ENCODE peak calls at places on chromosomes 1 and 21, in nine cellular contexts. W is body of pancreas; I is CD8-positive, alpha-beta memory T cell; Q is upper lobe of right lung; E is fibroblast of lung; T is upper lobe of left lung; J is colonic mucosa; F is cardiac muscle cell; O is uterus. D is an unnamed sample.

GRCh38 chr1:151801310-151801820 is 3.9 kb downstream of the LINGO4 start:
- DNase-seq in F (no peak), I (no peak), W (no peak), O (no peak), Q (no peak), E (no peak), T (peak; percentile 56), J (no peak), D (peak; percentile 37)

GRCh38 chr1:14320518-14320917 is 278.0 kb upstream of the KAZN start:
- DNase-seq in I (no peak), T (no peak), F (no peak), E (peak; percentile 99), J (no peak), O (no peak), Q (no peak), W (no peak), D (no peak)

GRCh38 chr1:46533179-46533864 is 18.1 kb downstream of the KNCN start:
- DNase-seq in I (peak; percentile 33), E (peak; percentile 63), F (peak; percentile 56), Q (peak; percentile 75), J (no peak), T (peak; percentile 90), W (peak; percentile 22), O (no peak), D (peak; percentile 79)

GRCh38 chr1:88655685-88656299 is 28.3 kb upstream of the PKN2 start:
- DNase-seq in J (no peak), Q (no peak), O (no peak), F (peak; percentile 40), T (no peak), I (no peak), W (no peak), E (peak; percentile 13), D (no peak)

GRCh38 chr1:163161337-163161736 is 41.4 kb downstream of the RGS5 start:
- DNase-seq in W (no peak), O (no peak), T (no peak), F (no peak), Q (no peak), E (no peak), I (no peak), J (no peak), D (no peak)

GRCh38 chr1:236540813-236541465 is 17.2 kb downstream of the LGALS8 start:
- DNase-seq in O (no peak), I (no peak), W (no peak), Q (no peak), T (no peak), J (no peak), F (no peak), E (no peak), D (no peak)

GRCh38 chr1:81433676-81434075 is 367.1 kb upstream of the ADGRL2 start:
- DNase-seq in O (no peak), I (no peak), Q (no peak), W (no peak), J (no peak), E (no peak), F (no peak), T (no peak), D (no peak)

GRCh38 chr21:46160563-46161179 is 5.3 kb upstream of the FTCD start:
- DNase-seq in E (no peak), W (no peak), I (no peak), T (peak; percentile 74), O (peak; percentile 10), Q (no peak), F (no peak), J (peak; percentile 9), D (no peak)

GRCh38 chr1:51622455-51622913 is 5.6 kb downstream of the OSBPL9 start:
- DNase-seq in W (peak; percentile 45), E (peak; percentile 84), T (no peak), F (peak; percentile 18), J (peak; percentile 36), I (no peak), Q (no peak), O (peak; percentile 77), D (peak; percentile 86)

GRCh38 chr1:31366796-31367195 is 6.1 kb downstream of the FABP3 start:
- DNase-seq in O (no peak), F (no peak), W (no peak), T (no peak), J (no peak), I (no peak), E (no peak), Q (no peak), D (peak; percentile 63)

GRCh38 chr21:45548711-45549491 is 6.7 kb upstream of the SLC19A1 start:
- DNase-seq in T (no peak), F (no peak), Q (no peak), O (no peak), J (no peak), E (no peak), W (no peak), I (no peak), D (peak; percentile 22)

GRCh38 chr1:12597792-12598191 is 20.2 kb downstream of the DHRS3 start:
- DNase-seq in I (no peak), F (no peak), W (peak; percentile 69), J (peak; percentile 44), O (no peak), T (no peak), Q (peak; percentile 77), E (no peak), D (no peak)

GRCh38 chr1:229952670-229953520 is 114.1 kb upstream of the GALNT2 start:
- DNase-seq in I (no peak), W (no peak), E (peak; percentile 40), Q (no peak), T (no peak), O (no peak), J (no peak), F (no peak), D (no peak)

GRCh38 chr1:5755552-5756125 is 236.6 kb downstream of the NPHP4 start:
- DNase-seq in F (no peak), J (no peak), Q (no peak), E (no peak), I (no peak), W (no peak), O (no peak), T (no peak), D (no peak)

GRCh38 chr1:219296430-219296850 is 122.8 kb downstream of the LYPLAL1 start:
- DNase-seq in I (no peak), E (peak; percentile 90), O (no peak), Q (no peak), W (no peak), F (no peak), T (no peak), J (no peak), D (no peak)

GRCh38 chr1:153539395-153540093 is 1.2 kb downstream of the S100A5 start:
- DNase-seq in J (no peak), W (no peak), F (no peak), I (no peak), Q (peak; percentile 33), T (no peak), E (no peak), O (no peak), D (no peak)
- H3K27ac ChIP-seq in J (no peak overlapping the region), W (no peak overlapping the region), F (no peak overlapping the region), I (no peak overlapping the region), Q (no peak overlapping the region), T (no peak overlapping the region), E (no peak overlapping the region), O (no peak overlapping the region), D (no peak overlapping the region)

GRCh38 chr1:212606042-212606733 is 2.4 kb upstream of the ATF3 start:
- DNase-seq in I (no peak), T (no peak), O (no peak), E (no peak), W (no peak), F (no peak), Q (no peak), J (no peak), D (peak; percentile 72)
- H3K27ac ChIP-seq in I (no peak overlapping the region), T (peak overlapping the region; percentile 97), O (peak overlapping the region; percentile 96), E (no peak overlapping the region), W (peak overlapping the region; percentile 99), F (no peak overlapping the region), Q (peak overlapping the region; percentile 97), J (peak overlapping the region; percentile 69), D (no peak overlapping the region)

GRCh38 chr1:53504901-53505300 is 45.7 kb downstream of the DMRTB1 start:
- DNase-seq in J (no peak), Q (no peak), F (no peak), I (no peak), E (no peak), O (no peak), W (no peak), T (no peak), D (no peak)

GRCh38 chr1:53507115-53507816 is 48.1 kb downstream of the DMRTB1 start:
- DNase-seq in I (no peak), T (no peak), F (no peak), Q (no peak), W (no peak), E (no peak), J (no peak), O (no peak), D (no peak)

GRCh38 chr1:53506355-53507050 is 47.3 kb downstream of the DMRTB1 start:
- DNase-seq in F (no peak), T (no peak), O (no peak), W (no peak), I (no peak), Q (no peak), E (no peak), J (no peak), D (no peak)

GRCh38 chr1:53505401-53505800 is 46.2 kb downstream of the DMRTB1 start:
- DNase-seq in J (no peak), W (no peak), T (no peak), E (no peak), O (no peak), F (no peak), Q (no peak), I (no peak), D (no peak)

GRCh38 chr1:53505891-53506290 is 46.7 kb downstream of the DMRTB1 start:
- DNase-seq in J (no peak), W (no peak), F (no peak), I (no peak), O (no peak), T (no peak), Q (no peak), E (no peak), D (no peak)
- H3K27ac ChIP-seq in J (no peak overlapping the region), W (no peak overlapping the region), F (no peak overlapping the region), I (no peak overlapping the region), O (no peak overlapping the region), T (no peak overlapping the region), Q (no peak overlapping the region), E (no peak overlapping the region), D (no peak overlapping the region)

GRCh38 chr1:99660496-99660895 is 14.6 kb downstream of the PALMD start:
- DNase-seq in I (no peak), E (no peak), J (no peak), O (no peak), T (no peak), Q (no peak), F (no peak), W (no peak), D (no peak)

GRCh38 chr1:99663501-99663900 is 17.6 kb downstream of the PALMD start:
- DNase-seq in F (no peak), Q (no peak), O (no peak), J (no peak), W (no peak), I (no peak), E (no peak), T (no peak), D (no peak)

GRCh38 chr1:99659755-99660210 is 13.9 kb downstream of the PALMD start:
- DNase-seq in E (peak; percentile 45), T (no peak), W (no peak), F (no peak), J (no peak), I (no peak), Q (no peak), O (no peak), D (no peak)

GRCh38 chr1:99662581-99663208 is 16.8 kb downstream of the PALMD start:
- DNase-seq in Q (no peak), E (no peak), I (no peak), F (no peak), J (peak; percentile 30), O (peak; percentile 92), W (peak; percentile 62), T (no peak), D (no peak)

GRCh38 chr1:99661780-99662179 is 15.9 kb downstream of the PALMD start:
- DNase-seq in F (no peak), E (no peak), J (no peak), T (no peak), Q (no peak), O (no peak), W (no peak), I (no peak), D (no peak)
- H3K27ac ChIP-seq in F (no peak overlapping the region), E (peak overlapping the region; percentile 13), J (no peak overlapping the region), T (peak overlapping the region; percentile 62), Q (peak overlapping the region; percentile 20), O (peak overlapping the region; percentile 69), W (no peak overlapping the region), I (no peak overlapping the region), D (no peak overlapping the region)

D was measured in endodermal cell.